ENCODE peak calls at places on chromosomes 1 and 21, in seven cellular contexts. One of them, this sample, is unnamed.

GRCh38 chr1:204268101-204268500 is 54.3 kb upstream of the GOLT1A start:
- DNase-seq in T-helper 2 cell: no peak
- DNase-seq in A172: no peak
- DNase-seq in G401: peak
- DNase-seq in activated CD8-positive, alpha-beta memory T cell treated with anti-CD3 and anti-CD28 coated beads for 1 hour: no peak
- DNase-seq in M059J: no peak
- DNase-seq in ACHN: no peak
- DNase-seq in this sample: peak

GRCh38 chr1:176855434-176855745 is 309.1 kb downstream of the ASTN1 start:
- DNase-seq in T-helper 2 cell: no peak
- DNase-seq in G401: no peak
- DNase-seq in M059J: no peak
- DNase-seq in activated CD8-positive, alpha-beta memory T cell treated with anti-CD3 and anti-CD28 coated beads for 1 hour: no peak
- DNase-seq in A172: no peak
- DNase-seq in ACHN: no peak
- DNase-seq in this sample: no peak

GRCh38 chr1:169031566-169032224 is 74.8 kb upstream of the ATP1B1 start:
- DNase-seq in M059J: peak
- DNase-seq in activated CD8-positive, alpha-beta memory T cell treated with anti-CD3 and anti-CD28 coated beads for 1 hour: no peak
- DNase-seq in A172: no peak
- DNase-seq in T-helper 2 cell: no peak
- DNase-seq in ACHN: no peak
- DNase-seq in G401: no peak
- DNase-seq in this sample: no peak

GRCh38 chr1:6801998-6802397 is 16.7 kb downstream of the CAMTA1 start:
- DNase-seq in ACHN: no peak
- DNase-seq in M059J: peak
- DNase-seq in T-helper 2 cell: no peak
- DNase-seq in G401: no peak
- DNase-seq in A172: no peak
- DNase-seq in activated CD8-positive, alpha-beta memory T cell treated with anti-CD3 and anti-CD28 coated beads for 1 hour: no peak
- DNase-seq in this sample: no peak

GRCh38 chr1:181181792-181182585 is 93.5 kb downstream of the IER5 start:
- DNase-seq in G401: no peak
- DNase-seq in M059J: no peak
- DNase-seq in A172: no peak
- DNase-seq in ACHN: no peak
- DNase-seq in T-helper 2 cell: no peak
- DNase-seq in activated CD8-positive, alpha-beta memory T cell treated with anti-CD3 and anti-CD28 coated beads for 1 hour: no peak
- DNase-seq in this sample: no peak

GRCh38 chr1:31804098-31804497 is 11.7 kb downstream of the SPOCD1 start:
- DNase-seq in G401: no peak
- DNase-seq in ACHN: no peak
- DNase-seq in T-helper 2 cell: no peak
- DNase-seq in A172: no peak
- DNase-seq in M059J: no peak
- DNase-seq in activated CD8-positive, alpha-beta memory T cell treated with anti-CD3 and anti-CD28 coated beads for 1 hour: no peak
- DNase-seq in this sample: no peak

GRCh38 chr1:102588536-102588935 is 519.8 kb downstream of the COL11A1 start:
- DNase-seq in G401: no peak
- DNase-seq in T-helper 2 cell: no peak
- DNase-seq in M059J: no peak
- DNase-seq in A172: no peak
- DNase-seq in ACHN: no peak
- DNase-seq in activated CD8-positive, alpha-beta memory T cell treated with anti-CD3 and anti-CD28 coated beads for 1 hour: no peak
- DNase-seq in this sample: peak

GRCh38 chr1:7422966-7423365 is 348.1 kb upstream of the VAMP3 start:
- DNase-seq in ACHN: no peak
- DNase-seq in T-helper 2 cell: no peak
- DNase-seq in activated CD8-positive, alpha-beta memory T cell treated with anti-CD3 and anti-CD28 coated beads for 1 hour: no peak
- DNase-seq in A172: no peak
- DNase-seq in M059J: no peak
- DNase-seq in G401: no peak
- DNase-seq in this sample: no peak

GRCh38 chr1:18703041-18703621 is 72.5 kb downstream of the PAX7 start:
- DNase-seq in G401: no peak
- DNase-seq in ACHN: no peak
- DNase-seq in activated CD8-positive, alpha-beta memory T cell treated with anti-CD3 and anti-CD28 coated beads for 1 hour: no peak
- DNase-seq in M059J: peak
- DNase-seq in A172: peak
- DNase-seq in T-helper 2 cell: no peak
- DNase-seq in this sample: no peak

GRCh38 chr1:65108025-65108692 is 39.8 kb upstream of the AK4 start:
- DNase-seq in ACHN: no peak
- DNase-seq in T-helper 2 cell: no peak
- DNase-seq in M059J: no peak
- DNase-seq in G401: no peak
- DNase-seq in A172: no peak
- DNase-seq in activated CD8-positive, alpha-beta memory T cell treated with anti-CD3 and anti-CD28 coated beads for 1 hour: no peak
- DNase-seq in this sample: peak

GRCh38 chr1:97441966-97442365 is 478.9 kb downstream of the DPYD start:
- DNase-seq in T-helper 2 cell: no peak
- DNase-seq in ACHN: no peak
- DNase-seq in G401: no peak
- DNase-seq in M059J: no peak
- DNase-seq in activated CD8-positive, alpha-beta memory T cell treated with anti-CD3 and anti-CD28 coated beads for 1 hour: no peak
- DNase-seq in A172: no peak
- DNase-seq in this sample: peak

GRCh38 chr21:42784896-42785451 is 94.4 kb downstream of the WDR4 start:
- DNase-seq in T-helper 2 cell: no peak
- DNase-seq in M059J: no peak
- DNase-seq in G401: no peak
- DNase-seq in A172: no peak
- DNase-seq in activated CD8-positive, alpha-beta memory T cell treated with anti-CD3 and anti-CD28 coated beads for 1 hour: no peak
- DNase-seq in ACHN: no peak
- DNase-seq in this sample: no peak

GRCh38 chr1:207097871-207098324 is 6.1 kb upstream of the C4BPA start:
- DNase-seq in activated CD8-positive, alpha-beta memory T cell treated with anti-CD3 and anti-CD28 coated beads for 1 hour: no peak
- DNase-seq in G401: no peak
- DNase-seq in M059J: peak
- DNase-seq in ACHN: no peak
- DNase-seq in T-helper 2 cell: no peak
- DNase-seq in A172: peak
- DNase-seq in this sample: no peak

GRCh38 chr1:163932901-163933300 is 611.1 kb downstream of the NUF2 start:
- DNase-seq in activated CD8-positive, alpha-beta memory T cell treated with anti-CD3 and anti-CD28 coated beads for 1 hour: no peak
- DNase-seq in T-helper 2 cell: no peak
- DNase-seq in G401: no peak
- DNase-seq in M059J: no peak
- DNase-seq in A172: no peak
- DNase-seq in ACHN: no peak
- DNase-seq in this sample: no peak

GRCh38 chr1:109385417-109385816 is 12.3 kb downstream of the SORT1 start:
- DNase-seq in A172: no peak
- DNase-seq in M059J: no peak
- DNase-seq in T-helper 2 cell: no peak
- DNase-seq in G401: peak
- DNase-seq in ACHN: no peak
- DNase-seq in activated CD8-positive, alpha-beta memory T cell treated with anti-CD3 and anti-CD28 coated beads for 1 hour: no peak
- DNase-seq in this sample: no peak

GRCh38 chr1:219331424-219331823 is 157.7 kb downstream of the LYPLAL1 start:
- DNase-seq in M059J: no peak
- DNase-seq in activated CD8-positive, alpha-beta memory T cell treated with anti-CD3 and anti-CD28 coated beads for 1 hour: no peak
- DNase-seq in ACHN: no peak
- DNase-seq in T-helper 2 cell: no peak
- DNase-seq in G401: no peak
- DNase-seq in A172: no peak
- DNase-seq in this sample: peak

GRCh38 chr1:33094971-33095604 is 14.1 kb downstream of the AZIN2 start:
- DNase-seq in ACHN: peak
- DNase-seq in G401: peak
- DNase-seq in T-helper 2 cell: no peak
- DNase-seq in A172: peak
- DNase-seq in activated CD8-positive, alpha-beta memory T cell treated with anti-CD3 and anti-CD28 coated beads for 1 hour: no peak
- DNase-seq in M059J: peak
- DNase-seq in this sample: peak

GRCh38 chr1:69138172-69138571 is 429.6 kb upstream of the LRRC7 start:
- DNase-seq in ACHN: no peak
- DNase-seq in M059J: no peak
- DNase-seq in A172: no peak
- DNase-seq in G401: no peak
- DNase-seq in T-helper 2 cell: no peak
- DNase-seq in activated CD8-positive, alpha-beta memory T cell treated with anti-CD3 and anti-CD28 coated beads for 1 hour: no peak
- DNase-seq in this sample: no peak

GRCh38 chr1:61043010-61043820 is 39.1 kb upstream of the NFIA start:
- DNase-seq in A172: no peak
- DNase-seq in G401: peak
- DNase-seq in activated CD8-positive, alpha-beta memory T cell treated with anti-CD3 and anti-CD28 coated beads for 1 hour: peak
- DNase-seq in T-helper 2 cell: peak
- DNase-seq in M059J: peak
- DNase-seq in ACHN: peak
- DNase-seq in this sample: peak

GRCh38 chr1:212218911-212219310 is 66.3 kb upstream of the PPP2R5A start:
- DNase-seq in T-helper 2 cell: no peak
- DNase-seq in A172: peak
- DNase-seq in ACHN: peak
- DNase-seq in G401: no peak
- DNase-seq in M059J: peak
- DNase-seq in activated CD8-positive, alpha-beta memory T cell treated with anti-CD3 and anti-CD28 coated beads for 1 hour: no peak
- DNase-seq in this sample: peak

GRCh38 chr1:49016030-49016991 is 239.6 kb upstream of the BEND5 start:
- DNase-seq in M059J: no peak
- DNase-seq in activated CD8-positive, alpha-beta memory T cell treated with anti-CD3 and anti-CD28 coated beads for 1 hour: no peak
- DNase-seq in T-helper 2 cell: no peak
- DNase-seq in G401: no peak
- DNase-seq in ACHN: no peak
- DNase-seq in A172: no peak
- DNase-seq in this sample: peak

GRCh38 chr1:72202761-72203160 is 79.6 kb downstream of the NEGR1 start:
- DNase-seq in T-helper 2 cell: no peak
- DNase-seq in A172: no peak
- DNase-seq in activated CD8-positive, alpha-beta memory T cell treated with anti-CD3 and anti-CD28 coated beads for 1 hour: no peak
- DNase-seq in ACHN: no peak
- DNase-seq in G401: no peak
- DNase-seq in M059J: peak
- DNase-seq in this sample: peak